ENCODE peak calls at places on chromosomes 5 and 9, in ten cellular contexts. P, V, U, W, H, O, L, I, S and C are unnamed samples.

GRCh38 chr9:2132484-2133082 is 117.4 kb downstream of the SMARCA2 start:
- DNase-seq in V (no peak), O (no peak), W (no peak), I (no peak), P (no peak), H (no peak), S (no peak), U (peak), L (no peak), C (no peak)

GRCh38 chr9:27386759-27387158 is 89.8 kb upstream of the EQTN start:
- DNase-seq in S (no peak), L (no peak), V (no peak), O (no peak), U (no peak), I (no peak), W (no peak), H (no peak), P (no peak), C (no peak)

GRCh38 chr5:4579679-4580078 is 560.5 kb upstream of the ADAMTS16 start:
- DNase-seq in I (no peak), V (no peak), U (no peak), W (no peak), H (no peak), S (no peak), P (no peak), O (no peak), L (no peak), C (no peak)

GRCh38 chr5:145484195-145484594 is 350.9 kb downstream of the PRELID2 start:
- DNase-seq in H (no peak), L (no peak), I (peak), V (no peak), P (no peak), W (no peak), U (peak), O (no peak), S (no peak), C (no peak)

GRCh38 chr5:6319116-6319515 is 59.2 kb downstream of the MED10 start:
- DNase-seq in W (no peak), U (no peak), V (no peak), O (no peak), L (no peak), I (no peak), H (no peak), S (no peak), P (no peak), C (no peak)

GRCh38 chr5:54570923-54571322 is 53.4 kb downstream of the SNX18 start:
- DNase-seq in L (peak), V (no peak), S (peak), O (no peak), W (no peak), P (no peak), I (peak), H (no peak), U (peak), C (no peak)

GRCh38 chr9:22147818-22148573 is 138.9 kb upstream of the CDKN2B start:
- DNase-seq in O (no peak), S (no peak), V (no peak), H (no peak), U (peak), P (no peak), W (no peak), L (no peak), I (peak), C (peak)

GRCh38 chr5:32690153-32690552 is 21.0 kb upstream of the NPR3 start:
- DNase-seq in L (no peak), S (no peak), P (no peak), V (no peak), W (no peak), O (no peak), H (no peak), I (no peak), U (no peak), C (no peak)

GRCh38 chr5:135821802-135822201 is 12.7 kb upstream of the SLC25A48 start:
- DNase-seq in U (no peak), L (no peak), H (no peak), O (no peak), S (no peak), V (no peak), W (no peak), P (no peak), I (no peak), C (no peak)

GRCh38 chr9:124399999-124400940 is 15.0 kb downstream of the PSMB7 start:
- DNase-seq in S (no peak), I (no peak), L (no peak), O (no peak), H (no peak), V (no peak), P (no peak), W (no peak), U (no peak), C (no peak)